ENCODE peak calls at places on chromosomes 13 and 19, in four cellular contexts. Z, I, K and R are unnamed samples.

GRCh38 chr13:26557393-26558073 is at the start of gene WASF3:
- DNase-seq in Z (peak), I (peak), K (peak), R (peak)

GRCh38 chr13:109680930-109681329 is 105.5 kb downstream of the IRS2 start:
- DNase-seq in Z (no peak), I (no peak), K (no peak), R (no peak)

GRCh38 chr13:39379667-39380655 is 223.0 kb downstream of the LHFPL6 start:
- DNase-seq in Z (no peak), I (no peak), K (no peak), R (no peak)

GRCh38 chr13:46197299-46197975 is 14.3 kb upstream of the LRRC63 start:
- DNase-seq in Z (no peak), I (no peak), K (no peak), R (peak)

GRCh38 chr13:113777311-113778260 is 18.6 kb downstream of the TMEM255B start:
- DNase-seq in Z (peak), I (no peak), K (no peak), R (peak)

GRCh38 chr13:93225610-93226009 is 997 bp upstream of the GPC6 start:
- DNase-seq in Z (no peak), I (no peak), K (no peak), R (no peak)

GRCh38 chr19:46493236-46494114 is 2.2 kb downstream of the PNMA8B start:
- DNase-seq in Z (no peak), I (no peak), K (no peak), R (peak)

GRCh38 chr19:44741841-44742352 is 6.6 kb upstream of the BCL3 start:
- DNase-seq in Z (peak), I (peak), K (peak), R (peak)

GRCh38 chr19:1409204-1410005 is 2.0 kb downstream of the DAZAP1 start:
- DNase-seq in Z (no peak), I (no peak), K (no peak), R (no peak)

GRCh38 chr13:75913925-75914324 is 277.8 kb downstream of the LMO7 start:
- DNase-seq in Z (no peak), I (no peak), K (no peak), R (no peak)

GRCh38 chr13:50845211-50845610 is 1.7 kb upstream of the DLEU7 start:
- DNase-seq in Z (no peak), I (no peak), K (no peak), R (peak)

GRCh38 chr13:41634407-41634806 is 177.1 kb downstream of the RGCC start:
- DNase-seq in Z (no peak), I (no peak), K (no peak), R (no peak)

GRCh38 chr19:48991823-48992570 is 1.1 kb downstream of the GYS1 start:
- DNase-seq in Z (peak), I (peak), K (no peak), R (peak)

GRCh38 chr19:2641332-2641698 is 61.2 kb downstream of the GNG7 start:
- DNase-seq in Z (no peak), I (no peak), K (no peak), R (no peak)

GRCh38 chr19:47380559-47380958 is 31.4 kb downstream of the DHX34 start:
- DNase-seq in Z (no peak), I (no peak), K (no peak), R (peak)

GRCh38 chr19:4059493-4059880 is 7.2 kb downstream of the ZBTB7A start:
- DNase-seq in Z (no peak), I (no peak), K (no peak), R (no peak)

GRCh38 chr19:46739290-46739771 is 6.5 kb upstream of the FKRP start:
- DNase-seq in Z (no peak), I (no peak), K (no peak), R (no peak)

GRCh38 chr13:98141938-98142426 is 912 bp upstream of the FARP1 start:
- DNase-seq in Z (no peak), I (no peak), K (no peak), R (peak)

GRCh38 chr19:41431426-41432386 is 4.5 kb upstream of the B3GNT8 start:
- DNase-seq in Z (peak), I (no peak), K (peak), R (peak)

GRCh38 chr13:112684041-112684440 is 5.8 kb upstream of the ATP11A start:
- DNase-seq in Z (no peak), I (no peak), K (no peak), R (no peak)

GRCh38 chr19:56133858-56134654 is 7.0 kb upstream of the ZNF444 start:
- DNase-seq in Z (no peak), I (no peak), K (no peak), R (peak)

GRCh38 chr13:114100446-114101320 is 31.7 kb downstream of the RASA3 start:
- DNase-seq in Z (no peak), I (no peak), K (no peak), R (no peak)

GRCh38 chr13:41587490-41587889 is 130.1 kb downstream of the RGCC start:
- DNase-seq in Z (no peak), I (no peak), K (no peak), R (no peak)

GRCh38 chr19:13095934-13096890 is 6.4 kb downstream of the LYL1 start:
- DNase-seq in Z (peak), I (peak), K (peak), R (peak)

GRCh38 chr13:110453767-110454166 is 107.8 kb downstream of the RAB20 start:
- DNase-seq in Z (no peak), I (no peak), K (no peak), R (no peak)

GRCh38 chr13:56586966-56587365 is 553.8 kb upstream of the PRR20A start:
- DNase-seq in Z (no peak), I (no peak), K (no peak), R (no peak)

GRCh38 chr19:41351339-41352245 is 2.1 kb downstream of the TGFB1 start:
- DNase-seq in Z (peak), I (peak), K (no peak), R (peak)

GRCh38 chr13:83878691-83879410 is 3.4 kb downstream of the SLITRK1 start:
- DNase-seq in Z (no peak), I (no peak), K (no peak), R (no peak)

GRCh38 chr13:47901451-47901850 is 99.6 kb downstream of the SUCLA2 start:
- DNase-seq in Z (peak), I (no peak), K (no peak), R (peak)

GRCh38 chr13:45885194-45885593 is 33.6 kb upstream of the SIAH3 start:
- DNase-seq in Z (no peak), I (no peak), K (no peak), R (no peak)

GRCh38 chr19:17405250-17406038 is at the start of gene BST2:
- DNase-seq in Z (peak), I (no peak), K (peak), R (peak)

GRCh38 chr13:23969672-23970071 is 72.4 kb upstream of the C1QTNF9B start:
- DNase-seq in Z (no peak), I (no peak), K (peak), R (no peak)

GRCh38 chr13:44899967-44900366 is 89.3 kb downstream of the NUFIP1 start:
- DNase-seq in Z (peak), I (no peak), K (no peak), R (no peak)

GRCh38 chr19:44759083-44759804 is 10.7 kb downstream of the BCL3 start:
- DNase-seq in Z (no peak), I (no peak), K (no peak), R (no peak)

GRCh38 chr19:13024958-13025653 is 29.8 kb downstream of the NFIX start:
- DNase-seq in Z (no peak), I (no peak), K (no peak), R (no peak)

GRCh38 chr13:73754727-73755292 is 379.4 kb downstream of the KLF12 start:
- DNase-seq in Z (peak), I (peak), K (peak), R (peak)
- TF ChIP-seq MYC in Z (no peak), I (no peak), K (no peak), R (no peak)

DNA sequence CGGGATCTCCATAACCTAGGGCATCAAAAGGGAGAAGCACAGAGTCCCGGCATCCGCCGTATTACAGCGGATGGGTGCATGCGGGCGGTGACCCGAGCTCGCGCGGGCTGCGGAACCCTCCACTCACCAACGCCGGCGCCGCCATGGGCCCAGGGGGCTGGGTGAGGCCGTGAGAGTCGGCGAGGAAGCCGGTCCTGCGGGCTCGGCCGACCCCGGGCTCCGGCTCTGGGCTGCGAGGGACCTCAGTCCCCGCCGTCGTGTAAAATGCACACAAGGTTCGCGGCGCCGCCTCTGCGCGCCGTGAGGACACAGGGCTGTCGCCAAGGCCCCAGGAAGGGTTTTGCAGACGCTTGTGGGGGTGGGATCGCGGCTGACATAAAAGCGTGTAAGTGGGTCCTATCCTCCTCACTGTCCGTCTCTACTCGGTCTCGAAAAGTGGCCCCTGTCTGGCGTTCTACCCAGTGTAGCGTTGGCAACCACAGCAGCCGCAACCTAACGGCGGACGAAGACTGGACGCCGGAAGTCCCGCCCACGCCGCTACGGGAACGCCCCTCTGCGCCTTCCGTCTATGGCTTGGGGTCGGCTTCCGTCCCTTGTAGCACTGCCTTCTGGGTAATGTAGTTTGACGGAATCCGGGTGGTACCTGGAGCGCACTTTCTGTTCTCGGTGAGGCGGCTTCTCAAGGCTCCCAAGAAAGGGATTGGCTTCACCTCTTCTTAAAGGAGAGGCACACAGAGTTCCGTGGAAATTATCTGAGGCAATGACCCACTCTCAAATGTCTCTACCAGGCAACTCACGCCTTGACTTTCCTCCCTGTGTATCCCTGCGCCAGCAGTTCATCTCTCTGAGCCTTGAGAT is at the start of gene ZNF599:
- DNase-seq in Z (peak), I (peak), K (peak), R (peak)
- TF ChIP-seq POLR2A in Z (peak), I (peak), K (peak), R (peak)

GRCh38 chr13:37944476-37945442 is 75.2 kb upstream of the TRPC4 start:
- DNase-seq in Z (peak), I (no peak), K (no peak), R (no peak)
- TF ChIP-seq CTCF in Z (no peak), I (no peak), K (no peak), R (no peak)

DNA sequence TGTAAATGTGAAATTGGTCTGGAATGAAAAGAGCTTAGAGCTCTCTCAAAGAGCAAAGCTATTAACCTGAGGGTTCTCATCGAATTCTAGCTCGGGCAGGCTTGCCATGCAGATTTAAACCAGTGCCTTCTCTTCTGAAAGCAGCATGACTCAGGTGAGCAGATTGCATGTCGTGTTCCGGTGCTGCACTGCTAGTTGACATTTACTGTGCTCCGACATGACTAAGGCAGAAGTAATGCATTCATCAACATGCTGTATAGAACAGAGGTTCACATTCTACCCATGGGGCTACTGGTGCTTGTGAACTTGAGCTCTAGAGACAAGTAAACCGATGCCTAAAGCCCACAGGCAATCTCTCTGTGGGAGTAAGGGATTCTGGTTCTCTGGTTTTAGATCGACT is 947.7 kb downstream of the EFNB2 start:
- DNase-seq in Z (no peak), I (peak), K (no peak), R (no peak)
- TF ChIP-seq MYC in Z (no peak), I (no peak), K (no peak), R (no peak)

DNA sequence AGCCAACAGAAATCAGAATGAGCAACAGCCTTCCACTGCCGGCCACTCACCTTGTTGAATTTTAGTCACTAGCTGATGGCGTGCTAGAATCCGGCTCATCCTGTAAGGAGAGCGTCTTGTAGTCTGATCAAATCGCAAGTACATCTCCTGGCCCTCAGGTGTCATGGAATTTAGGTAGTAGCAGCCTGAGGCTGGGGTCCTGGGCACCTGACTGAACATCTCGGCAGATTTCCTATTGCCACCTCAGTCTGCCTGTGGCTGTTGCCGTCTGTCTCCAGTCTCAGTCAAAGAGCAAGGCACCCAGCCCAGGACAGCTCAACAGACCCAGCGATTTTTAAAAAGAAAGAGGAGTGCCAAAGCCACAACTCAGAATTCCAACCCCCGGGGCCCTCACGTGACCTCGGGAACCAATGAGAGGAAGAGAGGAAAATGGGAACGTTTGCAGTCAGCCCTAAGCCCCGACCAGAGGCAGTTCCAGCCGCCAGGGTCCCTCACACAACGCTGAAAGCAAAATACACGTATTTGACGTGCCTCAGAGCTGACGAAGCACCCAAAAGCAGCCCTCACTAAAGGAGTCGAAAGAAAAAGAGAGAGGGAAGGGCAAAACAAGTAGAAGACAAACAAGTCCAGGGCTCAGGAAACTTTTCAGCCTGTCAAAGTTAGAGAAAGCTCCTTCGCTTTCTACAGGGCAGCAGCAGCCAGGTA is at the start of gene STARD13:
- DNase-seq in Z (peak), I (peak), K (peak), R (peak)
- TF ChIP-seq POLR2A in Z (no peak), I (no peak), K (peak), R (no peak)

GRCh38 chr19:57465680-57466381 is 8.9 kb upstream of the VN1R1 start:
- DNase-seq in Z (peak), I (peak), K (peak), R (peak)
- TF ChIP-seq CTCF in Z (peak), I (peak), K (peak), R (peak)